ENCODE peak calls at places on chromosome 1, in seven cellular contexts. One of them, this sample, is unnamed.

GRCh38 chr1:13927736-13928135 is 227.7 kb downstream of the PRDM2 start:
- DNase-seq in left ventricle myocardium inferior: no peak
- DNase-seq in smooth muscle cell of the brain vasculature: no peak
- DNase-seq in anterior cingulate cortex: no peak
- DNase-seq in WERI-Rb-1: no peak
- DNase-seq in T-helper 2 cell: no peak
- DNase-seq in NCI-H774: no peak
- DNase-seq in this sample: no peak

GRCh38 chr1:153343811-153344717 is 4.6 kb downstream of the PGLYRP4 start:
- DNase-seq in left ventricle myocardium inferior: no peak
- DNase-seq in smooth muscle cell of the brain vasculature: no peak
- DNase-seq in anterior cingulate cortex: no peak
- DNase-seq in WERI-Rb-1: peak; percentile 12
- DNase-seq in T-helper 2 cell: no peak
- DNase-seq in NCI-H774: no peak
- DNase-seq in this sample: no peak

GRCh38 chr1:57124768-57125446 is 159.1 kb upstream of the C8B start:
- DNase-seq in left ventricle myocardium inferior: no peak
- DNase-seq in smooth muscle cell of the brain vasculature: no peak
- DNase-seq in anterior cingulate cortex: no peak
- DNase-seq in WERI-Rb-1: no peak
- DNase-seq in T-helper 2 cell: no peak
- DNase-seq in NCI-H774: no peak
- DNase-seq in this sample: no peak

GRCh38 chr1:20410555-20410954 is 75.5 kb downstream of the CAMK2N1 start:
- DNase-seq in left ventricle myocardium inferior: no peak
- DNase-seq in smooth muscle cell of the brain vasculature: no peak
- DNase-seq in anterior cingulate cortex: no peak
- DNase-seq in WERI-Rb-1: no peak
- DNase-seq in T-helper 2 cell: no peak
- DNase-seq in NCI-H774: no peak
- DNase-seq in this sample: no peak

GRCh38 chr1:84412316-84412942 is 14.1 kb downstream of the DNASE2B start:
- DNase-seq in left ventricle myocardium inferior: no peak
- DNase-seq in smooth muscle cell of the brain vasculature: peak; percentile 26
- DNase-seq in anterior cingulate cortex: no peak
- DNase-seq in WERI-Rb-1: no peak
- DNase-seq in T-helper 2 cell: no peak
- DNase-seq in NCI-H774: no peak
- DNase-seq in this sample: no peak

GRCh38 chr1:52880226-52880625 is 37.7 kb downstream of the ZYG11A start:
- DNase-seq in left ventricle myocardium inferior: no peak
- DNase-seq in smooth muscle cell of the brain vasculature: no peak
- DNase-seq in anterior cingulate cortex: no peak
- DNase-seq in WERI-Rb-1: no peak
- DNase-seq in T-helper 2 cell: no peak
- DNase-seq in NCI-H774: no peak
- DNase-seq in this sample: no peak

GRCh38 chr1:232737917-232738316 is 67.3 kb upstream of the MAP10 start:
- DNase-seq in left ventricle myocardium inferior: no peak
- DNase-seq in smooth muscle cell of the brain vasculature: no peak
- DNase-seq in anterior cingulate cortex: no peak
- DNase-seq in WERI-Rb-1: no peak
- DNase-seq in T-helper 2 cell: no peak
- DNase-seq in NCI-H774: no peak
- DNase-seq in this sample: no peak

GRCh38 chr1:153540394-153541361 is at the start of gene S100A5:
- DNase-seq in left ventricle myocardium inferior: no peak
- DNase-seq in smooth muscle cell of the brain vasculature: no peak
- DNase-seq in anterior cingulate cortex: no peak
- DNase-seq in WERI-Rb-1: peak; percentile 67
- DNase-seq in T-helper 2 cell: no peak
- DNase-seq in NCI-H774: no peak
- DNase-seq in this sample: no peak

GRCh38 chr1:173417563-173417962 is 59.6 kb upstream of the PRDX6 start:
- DNase-seq in left ventricle myocardium inferior: no peak
- DNase-seq in smooth muscle cell of the brain vasculature: no peak
- DNase-seq in anterior cingulate cortex: no peak
- DNase-seq in WERI-Rb-1: no peak
- DNase-seq in T-helper 2 cell: no peak
- DNase-seq in NCI-H774: no peak
- DNase-seq in this sample: no peak

GRCh38 chr1:2617981-2618470 is 14.8 kb downstream of the MMEL1 start:
- DNase-seq in left ventricle myocardium inferior: no peak
- DNase-seq in smooth muscle cell of the brain vasculature: no peak
- DNase-seq in anterior cingulate cortex: no peak
- DNase-seq in WERI-Rb-1: no peak
- DNase-seq in T-helper 2 cell: no peak
- DNase-seq in NCI-H774: no peak
- DNase-seq in this sample: no peak

GRCh38 chr1:157994704-157995540 is 1.5 kb downstream of the KIRREL1 start:
- DNase-seq in left ventricle myocardium inferior: no peak
- DNase-seq in smooth muscle cell of the brain vasculature: no peak
- DNase-seq in anterior cingulate cortex: no peak
- DNase-seq in WERI-Rb-1: no peak
- DNase-seq in T-helper 2 cell: no peak
- DNase-seq in NCI-H774: no peak
- DNase-seq in this sample: peak; percentile 56

GRCh38 chr1:187840557-187840956 is 1011.8 kb downstream of the PLA2G4A start:
- DNase-seq in left ventricle myocardium inferior: no peak
- DNase-seq in smooth muscle cell of the brain vasculature: no peak
- DNase-seq in anterior cingulate cortex: no peak
- DNase-seq in WERI-Rb-1: no peak
- DNase-seq in T-helper 2 cell: no peak
- DNase-seq in NCI-H774: no peak
- DNase-seq in this sample: no peak

GRCh38 chr1:8473121-8473891 is 155.4 kb downstream of the SLC45A1 start:
- DNase-seq in left ventricle myocardium inferior: no peak
- DNase-seq in smooth muscle cell of the brain vasculature: no peak
- DNase-seq in anterior cingulate cortex: no peak
- DNase-seq in WERI-Rb-1: no peak
- DNase-seq in T-helper 2 cell: no peak
- DNase-seq in NCI-H774: no peak
- DNase-seq in this sample: no peak

GRCh38 chr1:30612666-30613065 is 110.7 kb downstream of the MATN1 start:
- DNase-seq in left ventricle myocardium inferior: no peak
- DNase-seq in smooth muscle cell of the brain vasculature: no peak
- DNase-seq in anterior cingulate cortex: no peak
- DNase-seq in WERI-Rb-1: no peak
- DNase-seq in T-helper 2 cell: no peak
- DNase-seq in NCI-H774: no peak
- DNase-seq in this sample: no peak

GRCh38 chr1:166514067-166514466 is 325.2 kb upstream of the POGK start:
- DNase-seq in left ventricle myocardium inferior: no peak
- DNase-seq in smooth muscle cell of the brain vasculature: no peak
- DNase-seq in anterior cingulate cortex: no peak
- DNase-seq in WERI-Rb-1: no peak
- DNase-seq in T-helper 2 cell: no peak
- DNase-seq in NCI-H774: no peak
- DNase-seq in this sample: no peak

GRCh38 chr1:204751883-204752687 is 66.5 kb upstream of the LRRN2 start:
- DNase-seq in left ventricle myocardium inferior: no peak
- DNase-seq in smooth muscle cell of the brain vasculature: no peak
- DNase-seq in anterior cingulate cortex: no peak
- DNase-seq in WERI-Rb-1: no peak
- DNase-seq in T-helper 2 cell: no peak
- DNase-seq in NCI-H774: peak; percentile 62
- DNase-seq in this sample: no peak